ENCODE peak calls at places on chromosomes 5 and 9, in nine cellular contexts. U is COLO829, B is sciatic nerve, S is glutamatergic neuron, X is H7, I is HuH-7, D is T-helper 2 cell, Z is glomerular endothelial cell, V is substantia nigra. L is an unnamed sample.
A peak's percentile ranks its signal among the peaks of the same experiment; 100 is the strongest.

GRCh38 chr9:72139233-72139632 is 10.0 kb upstream of the GDA start:
- DNase-seq in U (no peak), B (no peak), S (no peak), X (no peak), I (no peak), D (no peak), Z (no peak), V (no peak), L (no peak)

GRCh38 chr5:103674321-103674720 is 111.7 kb upstream of the NUDT12 start:
- DNase-seq in U (no peak), B (no peak), S (no peak), X (no peak), I (no peak), D (no peak), Z (no peak), V (no peak), L (no peak)

GRCh38 chr5:6371079-6371810 is 7.1 kb downstream of the MED10 start:
- DNase-seq in U (no peak), B (no peak), S (no peak), X (no peak), I (no peak), D (no peak), Z (no peak), V (no peak), L (no peak)

GRCh38 chr5:179793470-179794139 is at the start of gene LTC4S:
- DNase-seq in U (no peak), B (peak; percentile 85), S (no peak), X (peak; percentile 61), I (no peak), D (no peak), Z (no peak), V (no peak), L (peak; percentile 55)

GRCh38 chr5:54965806-54966205 is 19.6 kb downstream of the ESM1 start:
- DNase-seq in U (no peak), B (no peak), S (no peak), X (no peak), I (no peak), D (no peak), Z (no peak), V (no peak), L (no peak)

GRCh38 chr9:24801344-24801743 is 255.6 kb upstream of the IZUMO3 start:
- DNase-seq in U (no peak), B (no peak), S (no peak), X (no peak), I (no peak), D (no peak), Z (no peak), V (no peak), L (no peak)

GRCh38 chr5:167952278-167952990 is 339.0 kb upstream of the WWC1 start:
- DNase-seq in U (no peak), B (no peak), S (no peak), X (peak; percentile 33), I (no peak), D (no peak), Z (no peak), V (no peak), L (no peak)

GRCh38 chr9:121714873-121715272 is 63.4 kb downstream of the DAB2IP start:
- DNase-seq in U (no peak), B (no peak), S (no peak), X (no peak), I (no peak), D (no peak), Z (no peak), V (no peak), L (no peak)

GRCh38 chr9:38620483-38621433 is at the start of gene ANKRD18A:
- DNase-seq in U (no peak), B (peak; percentile 72), S (peak; percentile 95), X (peak; percentile 89), I (peak; percentile 26), D (peak; percentile 67), Z (peak; percentile 14), V (no peak), L (peak; percentile 74)

GRCh38 chr5:17330386-17330785 is 113.0 kb downstream of the BASP1 start:
- DNase-seq in U (no peak), B (no peak), S (no peak), X (no peak), I (no peak), D (no peak), Z (no peak), V (no peak), L (no peak)

GRCh38 chr9:122347348-122348287 is 23.2 kb upstream of the PTGS1 start:
- DNase-seq in U (peak; percentile 71), B (no peak), S (no peak), X (no peak), I (peak; percentile 57), D (no peak), Z (no peak), V (no peak), L (no peak)

GRCh38 chr9:131668439-131669233 is 71.2 kb downstream of the RAPGEF1 start:
- DNase-seq in U (peak; percentile 26), B (no peak), S (peak; percentile 39), X (peak; percentile 64), I (no peak), D (peak; percentile 59), Z (no peak), V (no peak), L (no peak)

GRCh38 chr5:16935271-16936149 is 578 bp downstream of the MYO10 start:
- DNase-seq in U (no peak), B (peak; percentile 76), S (peak; percentile 56), X (peak; percentile 75), I (no peak), D (no peak), Z (no peak), V (no peak), L (no peak)

GRCh38 chr9:98596486-98596885 is 112.2 kb downstream of the GABBR2 start:
- DNase-seq in U (no peak), B (no peak), S (no peak), X (no peak), I (no peak), D (no peak), Z (no peak), V (no peak), L (no peak)

GRCh38 chr5:97009212-97009898 is 73.5 kb downstream of the LNPEP start:
- DNase-seq in U (peak; percentile 0), B (no peak), S (no peak), X (no peak), I (no peak), D (no peak), Z (peak; percentile 5), V (no peak), L (no peak)

L was measured in midbrain.